ENCODE peak calls at places on chromosome 10, in eight cellular contexts. E is kidney epithelial cell; B is endothelial cell; H is NCI-H1417 treated with DMSO at 0.1 percent for 48 hours; U is kidney tubule cell; G is Kasumi-1; Y is stimulated activated CD8-positive, alpha-beta memory T cell treated with anti-CD3 and anti-CD28 coated beads, Interleukin-15, amount 100 ng/mL, for 24 hours; Z is OCI-LY7. D is an unnamed sample.

GRCh38 chr10:129868470-129869035 is 95.5 kb downstream of the EBF3 start:
- DNase-seq in E (no peak), B (no peak), H (no peak), U (no peak), G (no peak), Y (no peak), Z (no peak), D (no peak)

GRCh38 chr10:94963901-94964300 is 25.4 kb downstream of the CYP2C9 start:
- DNase-seq in E (peak; percentile 4), B (peak; percentile 12), H (no peak), U (peak; percentile 61), G (peak; percentile 87), Y (no peak), Z (peak; percentile 25), D (no peak)

GRCh38 chr10:122044045-122044661 is 55.2 kb downstream of the TACC2 start:
- DNase-seq in E (no peak), B (no peak), H (no peak), U (no peak), G (no peak), Y (no peak), Z (no peak), D (no peak)

GRCh38 chr10:46314046-46314445 is 27.2 kb downstream of the ANTXRL start:
- DNase-seq in E (no peak), B (no peak), H (no peak), U (no peak), G (no peak), Y (no peak), Z (no peak), D (no peak)

GRCh38 chr10:24952701-24953349 is 419 bp upstream of the PRTFDC1 start:
- DNase-seq in E (no peak), B (peak; percentile 72), H (no peak), U (peak; percentile 33), G (peak; percentile 46), Y (no peak), Z (no peak), D (no peak)

GRCh38 chr10:23171232-23171876 is 20.8 kb upstream of the PTF1A start:
- DNase-seq in E (no peak), B (peak; percentile 74), H (no peak), U (peak; percentile 36), G (no peak), Y (no peak), Z (no peak), D (no peak)

GRCh38 chr10:78263521-78263988 is 229.9 kb downstream of the RPS24 start:
- DNase-seq in E (no peak), B (no peak), H (no peak), U (peak; percentile 98), G (no peak), Y (no peak), Z (no peak), D (no peak)

GRCh38 chr10:30732671-30733070 is 103.1 kb upstream of the LYZL2 start:
- DNase-seq in E (no peak), B (no peak), H (no peak), U (no peak), G (no peak), Y (no peak), Z (no peak), D (no peak)

GRCh38 chr10:74329873-74330272 is 178.9 kb downstream of the ADK start:
- DNase-seq in E (no peak), B (no peak), H (no peak), U (no peak), G (peak; percentile 17), Y (no peak), Z (no peak), D (no peak)

GRCh38 chr10:74859546-74859945 is 33.1 kb downstream of the KAT6B start:
- DNase-seq in E (no peak), B (no peak), H (no peak), U (no peak), G (no peak), Y (no peak), Z (no peak), D (no peak)

GRCh38 chr10:53314856-53315255 is 542.3 kb upstream of the MBL2 start:
- DNase-seq in E (peak; percentile 97), B (no peak), H (no peak), U (peak; percentile 97), G (no peak), Y (no peak), Z (no peak), D (no peak)

GRCh38 chr10:53230651-53231050 is 458.1 kb upstream of the MBL2 start:
- DNase-seq in E (no peak), B (no peak), H (no peak), U (no peak), G (no peak), Y (no peak), Z (no peak), D (no peak)

GRCh38 chr10:133247681-133248333 is 10.2 kb downstream of the VENTX start:
- DNase-seq in E (no peak), B (no peak), H (no peak), U (no peak), G (no peak), Y (no peak), Z (no peak), D (no peak)

GRCh38 chr10:132804785-132805426 is 19.0 kb upstream of the NKX6-2 start:
- DNase-seq in E (no peak), B (no peak), H (no peak), U (no peak), G (no peak), Y (no peak), Z (no peak), D (no peak)

GRCh38 chr10:45106257-45106856 is 105.6 kb downstream of the ZNF22 start:
- DNase-seq in E (no peak), B (no peak), H (no peak), U (no peak), G (no peak), Y (no peak), Z (no peak), D (no peak)

GRCh38 chr10:101135151-101136006 is 4.3 kb downstream of the TLX1 start:
- DNase-seq in E (no peak), B (peak; percentile 61), H (no peak), U (no peak), G (peak; percentile 84), Y (no peak), Z (no peak), D (no peak)

GRCh38 chr10:85598646-85599045 is 767.9 kb downstream of the GRID1 start:
- DNase-seq in E (no peak), B (no peak), H (no peak), U (no peak), G (no peak), Y (no peak), Z (no peak), D (no peak)

GRCh38 chr10:57716884-57717283 is 550.8 kb downstream of the IPMK start:
- DNase-seq in E (no peak), B (no peak), H (no peak), U (peak; percentile 46), G (peak; percentile 42), Y (no peak), Z (no peak), D (no peak)

GRCh38 chr10:47050618-47051455 is 139.6 kb downstream of the PTPN20 start:
- DNase-seq in E (no peak), B (no peak), H (no peak), U (no peak), G (no peak), Y (no peak), Z (no peak), D (no peak)